ENCODE peak calls at places on chromosome 10, in ten cellular contexts. H is IMR-90; Y is transverse colon; R is body of pancreas; F is pancreas; B is prostate gland; L is endodermal cell; D is colonic mucosa; C is upper lobe of right lung; Q is CD8-positive, alpha-beta T cell. W is an unnamed sample. For H3K36me3, the result is how much of the 10 kb centered on the place peaks cover.

GRCh38 chr10:87775766-87776165 is 42.3 kb downstream of the ATAD1 start:
- DNase-seq in H (peak), Y (no peak), R (no peak), F (no peak), B (no peak), L (no peak), D (no peak), C (no peak), Q (no peak), W (no peak)

GRCh38 chr10:103660364-103661197 is 167.1 kb downstream of the NEURL1 start:
- DNase-seq in H (peak), Y (no peak), R (no peak), F (peak), B (peak), L (no peak), D (no peak), C (peak), Q (no peak), W (peak)

GRCh38 chr10:86824151-86824550 is 67.7 kb downstream of the BMPR1A start:
- DNase-seq in H (no peak), Y (no peak), R (no peak), F (no peak), B (no peak), L (peak), D (no peak), C (no peak), Q (no peak), W (no peak)

GRCh38 chr10:90041585-90041984 is 340.2 kb downstream of the KIF20B start:
- DNase-seq in H (no peak), Y (no peak), R (no peak), F (no peak), B (no peak), L (no peak), D (no peak), C (no peak), Q (no peak), W (no peak)

GRCh38 chr10:58322072-58322834 is 12.6 kb upstream of the UBE2D1 start:
- DNase-seq in H (peak), Y (peak), R (no peak), F (no peak), B (no peak), L (no peak), D (peak), C (no peak), Q (no peak), W (no peak)

GRCh38 chr10:91880310-91880709 is 29.0 kb downstream of the FGFBP3 start:
- DNase-seq in H (no peak), Y (no peak), R (no peak), F (no peak), B (peak), L (peak), D (peak), C (no peak), Q (no peak), W (no peak)

GRCh38 chr10:88707429-88708110 is 1.5 kb downstream of the LIPK start:
- DNase-seq in H (peak), Y (no peak), R (no peak), F (no peak), B (no peak), L (no peak), D (no peak), C (no peak), Q (no peak), W (no peak)

GRCh38 chr10:34205452-34205851 is 609.6 kb downstream of the PARD3 start:
- DNase-seq in H (no peak), Y (no peak), R (no peak), F (no peak), B (no peak), L (no peak), D (no peak), C (no peak), Q (no peak), W (no peak)

GRCh38 chr10:234708-235406 is 99.6 kb downstream of the ZMYND11 start:
- DNase-seq in H (no peak), Y (no peak), R (no peak), F (no peak), B (peak), L (no peak), D (no peak), C (no peak), Q (no peak), W (no peak)

GRCh38 chr10:48800283-48800675 is 115.6 kb downstream of the WDFY4 start:
- DNase-seq in H (no peak), Y (no peak), R (no peak), F (no peak), B (no peak), L (no peak), D (no peak), C (no peak), Q (no peak), W (no peak)

GRCh38 chr10:49131507-49132385 is 2.1 kb downstream of the FAM170B start:
- DNase-seq in H (no peak), Y (no peak), R (no peak), F (no peak), B (no peak), L (peak), D (no peak), C (peak), Q (no peak), W (no peak)

GRCh38 chr10:132106431-132106830 is 40.7 kb downstream of the JAKMIP3 start:
- DNase-seq in H (no peak), Y (no peak), R (no peak), F (no peak), B (no peak), L (peak), D (no peak), C (no peak), Q (no peak), W (no peak)

GRCh38 chr10:24519950-24520349 is 203.7 kb downstream of the ARHGAP21 start:
- DNase-seq in H (peak), Y (no peak), R (no peak), F (no peak), B (no peak), L (peak), D (no peak), C (no peak), Q (no peak), W (peak)

GRCh38 chr10:46234431-46235060 is 52.3 kb upstream of the ANTXRL start:
- DNase-seq in H (no peak), Y (no peak), R (no peak), F (no peak), B (no peak), L (peak), D (no peak), C (no peak), Q (no peak), W (no peak)

GRCh38 chr10:131926253-131926652 is 25.4 kb downstream of the PPP2R2D start:
- DNase-seq in H (no peak), Y (no peak), R (no peak), F (no peak), B (no peak), L (peak), D (no peak), C (no peak), Q (no peak), W (no peak)

GRCh38 chr10:48932831-48933670 is 6.6 kb downstream of the LRRC18 start:
- DNase-seq in H (no peak), Y (no peak), R (no peak), F (no peak), B (no peak), L (peak), D (no peak), C (no peak), Q (no peak), W (no peak)

GRCh38 chr10:44742169-44742732 is 168.9 kb upstream of the TMEM72 start:
- DNase-seq in H (no peak), Y (no peak), R (no peak), F (no peak), B (no peak), L (no peak), D (no peak), C (no peak), Q (no peak), W (no peak)

GRCh38 chr10:128326251-128326650 is 200.0 kb upstream of the MKI67 start:
- DNase-seq in H (no peak), Y (no peak), R (no peak), F (no peak), B (no peak), L (no peak), D (no peak), C (no peak), Q (no peak), W (no peak)

GRCh38 chr10:96560970-96561887 is 25.6 kb downstream of the TM9SF3 start:
- DNase-seq in H (peak), Y (no peak), R (no peak), F (no peak), B (no peak), L (no peak), D (no peak), C (no peak), Q (no peak), W (no peak)

GRCh38 chr10:113027574-113028392 is 77.7 kb downstream of the TCF7L2 start:
- DNase-seq in H (no peak), Y (no peak), R (no peak), F (no peak), B (no peak), L (peak), D (no peak), C (no peak), Q (no peak), W (no peak)

GRCh38 chr10:119206603-119207366 is 586 bp upstream of the GRK5 start:
- DNase-seq in H (peak), Y (peak), R (peak), F (no peak), B (peak), L (peak), D (peak), C (peak), Q (peak), W (peak)

GRCh38 chr10:128779457-128779856 is 653.2 kb upstream of the MKI67 start:
- DNase-seq in H (no peak), Y (no peak), R (no peak), F (no peak), B (no peak), L (no peak), D (no peak), C (no peak), Q (no peak), W (no peak)

GRCh38 chr10:93471110-93471651 is 11.0 kb downstream of the MYOF start:
- DNase-seq in H (peak), Y (no peak), R (no peak), F (no peak), B (peak), L (no peak), D (no peak), C (no peak), Q (no peak), W (no peak)

GRCh38 chr10:124294811-124295770 is 123.6 kb downstream of the OAT start:
- DNase-seq in H (no peak), Y (no peak), R (no peak), F (no peak), B (peak), L (no peak), D (no peak), C (peak), Q (no peak), W (no peak)

GRCh38 chr10:132904169-132904813 is 38.1 kb downstream of the CFAP46 start:
- DNase-seq in H (peak), Y (no peak), R (peak), F (peak), B (no peak), L (peak), D (no peak), C (peak), Q (no peak), W (no peak)

GRCh38 chr10:78516741-78517140 is 483.1 kb downstream of the RPS24 start:
- DNase-seq in H (no peak), Y (no peak), R (no peak), F (no peak), B (no peak), L (peak), D (peak), C (no peak), Q (no peak), W (no peak)

GRCh38 chr10:11849908-11850307 is 26.8 kb downstream of the PROSER2 start:
- DNase-seq in H (no peak), Y (peak), R (no peak), F (no peak), B (no peak), L (no peak), D (no peak), C (peak), Q (no peak), W (no peak)

GRCh38 chr10:32331606-32332005 is 15.4 kb downstream of the EPC1 start:
- DNase-seq in H (no peak), Y (no peak), R (no peak), F (no peak), B (no peak), L (no peak), D (no peak), C (no peak), Q (no peak), W (no peak)
- H3K4me3 ChIP-seq in H (no peak), Y (no peak), R (no peak), F (no peak), B (no peak), L (no peak), D (no peak), C (no peak), Q (no peak), W (no peak)

GRCh38 chr10:99872367-99873162 is 90.1 kb downstream of the ABCC2 start:
- DNase-seq in H (peak), Y (no peak), R (no peak), F (no peak), B (no peak), L (peak), D (no peak), C (no peak), Q (no peak), W (no peak)

GRCh38 chr10:99873846-99874245 is 91.4 kb downstream of the ABCC2 start:
- DNase-seq in H (no peak), Y (no peak), R (no peak), F (no peak), B (no peak), L (peak), D (no peak), C (no peak), Q (no peak), W (no peak)

GRCh38 chr10:99875473-99875872 is 93.0 kb downstream of the ABCC2 start:
- DNase-seq in H (peak), Y (no peak), R (no peak), F (no peak), B (no peak), L (peak), D (no peak), C (no peak), Q (no peak), W (no peak)

GRCh38 chr10:99870051-99870730 is 87.8 kb downstream of the ABCC2 start:
- DNase-seq in H (no peak), Y (no peak), R (no peak), F (no peak), B (no peak), L (peak), D (no peak), C (no peak), Q (no peak), W (peak)

GRCh38 chr10:99874341-99875085 is 92.1 kb downstream of the ABCC2 start:
- DNase-seq in H (no peak), Y (no peak), R (peak), F (peak), B (no peak), L (peak), D (no peak), C (no peak), Q (no peak), W (no peak)
- H3K36me3 ChIP-seq in H (under half), Y (under half), R (under half), F (under half), B (under half), L (half or more), D (under half), C (under half), Q (under half), W (under half)

GRCh38 chr10:27742926-27743735 is 2.5 kb downstream of the MKX start:
- DNase-seq in H (no peak), Y (peak), R (peak), F (peak), B (no peak), L (peak), D (peak), C (peak), Q (no peak), W (no peak)
- H3K27ac ChIP-seq in H (peak), Y (peak), R (peak), F (no peak), B (peak), L (no peak), D (peak), C (peak), Q (no peak), W (no peak)

DNA sequence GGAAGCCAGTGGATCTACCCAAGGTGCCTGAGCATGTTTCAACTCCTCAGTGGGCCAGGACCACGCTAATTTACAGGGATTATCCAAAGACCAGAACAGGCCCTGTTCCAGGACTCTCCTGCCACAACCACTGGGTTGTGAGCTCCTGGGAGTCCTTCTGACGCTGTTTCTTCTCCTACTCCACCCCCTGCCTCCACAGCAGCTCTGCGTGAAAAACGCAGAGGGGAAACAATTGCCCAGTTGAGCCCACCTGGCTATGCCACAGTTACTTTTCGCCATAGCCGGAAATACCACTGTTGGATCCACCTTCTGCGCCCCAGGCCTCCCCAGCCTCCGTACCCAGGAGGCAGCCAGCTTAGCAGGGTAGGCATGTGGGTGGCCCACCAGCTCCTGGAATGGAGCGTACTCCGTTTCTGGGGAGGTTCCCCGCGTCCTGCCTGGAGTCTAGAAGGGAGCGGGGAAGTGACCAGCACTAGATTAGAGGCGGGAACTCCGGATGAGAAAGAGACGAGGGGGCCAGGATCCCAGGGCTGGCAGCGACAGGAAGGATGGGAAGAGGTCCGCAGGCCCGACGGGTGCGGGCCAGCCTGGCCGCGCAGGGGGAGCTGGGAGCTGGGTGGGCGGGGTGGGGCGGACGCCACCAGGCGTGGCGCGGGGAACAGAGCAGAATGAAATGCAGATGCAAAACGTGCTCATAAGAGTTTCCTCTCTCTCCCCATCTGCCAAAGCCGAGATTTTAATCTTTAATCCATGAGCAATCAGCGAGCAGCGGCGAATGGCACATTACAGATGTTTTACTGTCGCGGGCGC is 32.1 kb upstream of the PAX2 start:
- DNase-seq in H (no peak), Y (no peak), R (no peak), F (no peak), B (no peak), L (peak), D (no peak), C (no peak), Q (no peak), W (no peak)
- H3K4me3 ChIP-seq in H (no peak), Y (no peak), R (no peak), F (peak), B (no peak), L (no peak), D (no peak), C (no peak), Q (no peak), W (no peak)

GRCh38 chr10:42963302-42963701 is 113.6 kb upstream of the RET start:
- DNase-seq in H (no peak), Y (no peak), R (no peak), F (no peak), B (no peak), L (no peak), D (peak), C (peak), Q (no peak), W (no peak)
- H3K36me3 ChIP-seq in H (under half), Y (under half), R (under half), F (under half), B (under half), L (under half), D (under half), C (under half), Q (under half), W (under half)

GRCh38 chr10:30103595-30104310 is 44.4 kb upstream of the JCAD start:
- DNase-seq in H (no peak), Y (no peak), R (no peak), F (no peak), B (no peak), L (no peak), D (no peak), C (no peak), Q (no peak), W (no peak)

GRCh38 chr10:30094601-30095000 is 35.2 kb upstream of the JCAD start:
- DNase-seq in H (no peak), Y (no peak), R (no peak), F (no peak), B (no peak), L (no peak), D (no peak), C (no peak), Q (no peak), W (no peak)

GRCh38 chr10:30096564-30096963 is 37.2 kb upstream of the JCAD start:
- DNase-seq in H (no peak), Y (no peak), R (no peak), F (no peak), B (no peak), L (no peak), D (no peak), C (no peak), Q (no peak), W (no peak)

GRCh38 chr10:30095811-30096422 is 36.5 kb upstream of the JCAD start:
- DNase-seq in H (no peak), Y (no peak), R (no peak), F (no peak), B (no peak), L (no peak), D (no peak), C (no peak), Q (no peak), W (no peak)

DNA sequence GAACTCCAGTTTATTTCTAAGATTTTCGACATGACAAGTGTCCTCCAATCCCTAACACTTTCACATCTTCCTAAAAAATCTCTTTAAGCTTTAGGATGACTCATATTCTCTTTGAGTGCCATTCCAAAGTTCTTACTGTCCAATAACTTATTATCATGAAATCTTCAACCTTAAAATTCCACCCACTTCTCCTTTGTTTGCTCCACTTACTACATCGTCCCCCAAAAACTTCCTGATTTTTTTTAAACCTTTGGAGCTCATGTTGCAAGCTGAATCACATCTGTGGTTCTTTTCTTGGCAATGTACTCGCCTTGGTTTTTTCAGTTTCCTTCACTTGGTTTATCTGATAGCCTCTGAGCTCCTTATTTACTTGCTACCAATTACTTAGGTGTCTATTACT is 39.2 kb upstream of the JCAD start:
- DNase-seq in H (peak), Y (no peak), R (no peak), F (no peak), B (no peak), L (no peak), D (no peak), C (no peak), Q (no peak), W (no peak)
- H3K27ac ChIP-seq in H (no peak), Y (no peak), R (no peak), F (no peak), B (no peak), L (no peak), D (no peak), C (no peak), Q (no peak), W (no peak)